ENCODE peak calls at places on chromosomes 1 and 21, in six cellular contexts. One of them, this sample, is unnamed.

GRCh38 chr1:1085911-1086841 is 12.1 kb upstream of the RNF223 start:
- DNase-seq in fibroblast of lung: no peak
- DNase-seq in uterus: peak; percentile 12
- DNase-seq in kidney: peak; percentile 64
- DNase-seq in cardiac muscle cell: no peak
- DNase-seq in SJSA1: no peak
- DNase-seq in this sample: peak; percentile 62

GRCh38 chr1:182762536-182762935 is 27.0 kb upstream of the NPL start:
- DNase-seq in fibroblast of lung: no peak
- DNase-seq in uterus: no peak
- DNase-seq in kidney: no peak
- DNase-seq in cardiac muscle cell: no peak
- DNase-seq in SJSA1: no peak
- DNase-seq in this sample: no peak

GRCh38 chr1:65209005-65209885 is 61.2 kb downstream of the AK4 start:
- DNase-seq in fibroblast of lung: peak; percentile 30
- DNase-seq in uterus: peak; percentile 28
- DNase-seq in kidney: no peak
- DNase-seq in cardiac muscle cell: peak; percentile 70
- DNase-seq in SJSA1: peak; percentile 4
- DNase-seq in this sample: no peak

GRCh38 chr1:43274125-43274803 is 4.5 kb downstream of the TMEM125 start:
- DNase-seq in fibroblast of lung: peak; percentile 36
- DNase-seq in uterus: peak; percentile 22
- DNase-seq in kidney: no peak
- DNase-seq in cardiac muscle cell: peak; percentile 79
- DNase-seq in SJSA1: no peak
- DNase-seq in this sample: peak; percentile 55

GRCh38 chr1:63173161-63173560 is 149.2 kb upstream of the FOXD3 start:
- DNase-seq in fibroblast of lung: no peak
- DNase-seq in uterus: no peak
- DNase-seq in kidney: no peak
- DNase-seq in cardiac muscle cell: no peak
- DNase-seq in SJSA1: no peak
- DNase-seq in this sample: no peak

GRCh38 chr1:10726355-10726754 is 70.1 kb downstream of the CASZ1 start:
- DNase-seq in fibroblast of lung: no peak
- DNase-seq in uterus: no peak
- DNase-seq in kidney: peak; percentile 89
- DNase-seq in cardiac muscle cell: no peak
- DNase-seq in SJSA1: no peak
- DNase-seq in this sample: no peak

GRCh38 chr1:214413315-214413714 is 132.4 kb downstream of the SMYD2 start:
- DNase-seq in fibroblast of lung: peak; percentile 45
- DNase-seq in uterus: no peak
- DNase-seq in kidney: no peak
- DNase-seq in cardiac muscle cell: no peak
- DNase-seq in SJSA1: no peak
- DNase-seq in this sample: no peak

GRCh38 chr1:243432136-243432535 is 176.3 kb downstream of the SDCCAG8 start:
- DNase-seq in fibroblast of lung: no peak
- DNase-seq in uterus: no peak
- DNase-seq in kidney: no peak
- DNase-seq in cardiac muscle cell: no peak
- DNase-seq in SJSA1: no peak
- DNase-seq in this sample: no peak

GRCh38 chr1:69919129-69919921 is 286.1 kb downstream of the LRRC40 start:
- DNase-seq in fibroblast of lung: no peak
- DNase-seq in uterus: no peak
- DNase-seq in kidney: peak; percentile 53
- DNase-seq in cardiac muscle cell: no peak
- DNase-seq in SJSA1: no peak
- DNase-seq in this sample: peak; percentile 35

GRCh38 chr1:237736372-237737029 is 154.2 kb downstream of the ZP4 start:
- DNase-seq in fibroblast of lung: no peak
- DNase-seq in uterus: no peak
- DNase-seq in kidney: no peak
- DNase-seq in cardiac muscle cell: peak; percentile 49
- DNase-seq in SJSA1: peak; percentile 16
- DNase-seq in this sample: no peak

GRCh38 chr21:32861871-32862270 is 90.3 kb upstream of the PAXBP1 start:
- DNase-seq in fibroblast of lung: no peak
- DNase-seq in uterus: no peak
- DNase-seq in kidney: no peak
- DNase-seq in cardiac muscle cell: peak; percentile 77
- DNase-seq in SJSA1: no peak
- DNase-seq in this sample: no peak

GRCh38 chr1:80217377-80217986 is 1211.0 kb upstream of the ADGRL4 start:
- DNase-seq in fibroblast of lung: peak; percentile 59
- DNase-seq in uterus: no peak
- DNase-seq in kidney: no peak
- DNase-seq in cardiac muscle cell: peak; percentile 84
- DNase-seq in SJSA1: peak; percentile 2
- DNase-seq in this sample: no peak

GRCh38 chr1:212983482-212983881 is 32.2 kb downstream of the ANGEL2 start:
- DNase-seq in fibroblast of lung: no peak
- DNase-seq in uterus: no peak
- DNase-seq in kidney: no peak
- DNase-seq in cardiac muscle cell: no peak
- DNase-seq in SJSA1: no peak
- DNase-seq in this sample: no peak

GRCh38 chr1:43783671-43784205 is 76.4 kb downstream of the ST3GAL3 start:
- DNase-seq in fibroblast of lung: peak; percentile 50
- DNase-seq in uterus: no peak
- DNase-seq in kidney: peak; percentile 59
- DNase-seq in cardiac muscle cell: no peak
- DNase-seq in SJSA1: peak; percentile 74
- DNase-seq in this sample: peak; percentile 67

GRCh38 chr1:235866207-235866912 is at the start of gene LYST:
- DNase-seq in fibroblast of lung: peak; percentile 32
- DNase-seq in uterus: peak; percentile 53
- DNase-seq in kidney: no peak
- DNase-seq in cardiac muscle cell: peak; percentile 36
- DNase-seq in SJSA1: peak; percentile 79
- DNase-seq in this sample: peak; percentile 47

GRCh38 chr1:115400891-115401290 is 62.8 kb upstream of the NGF start:
- DNase-seq in fibroblast of lung: no peak
- DNase-seq in uterus: no peak
- DNase-seq in kidney: no peak
- DNase-seq in cardiac muscle cell: no peak
- DNase-seq in SJSA1: no peak
- DNase-seq in this sample: no peak

GRCh38 chr21:33848252-33848953 is 67.2 kb downstream of the ATP5PO start:
- DNase-seq in fibroblast of lung: no peak
- DNase-seq in uterus: no peak
- DNase-seq in kidney: peak; percentile 91
- DNase-seq in cardiac muscle cell: no peak
- DNase-seq in SJSA1: no peak
- DNase-seq in this sample: no peak

GRCh38 chr1:10161541-10162290 is 48.7 kb upstream of the KIF1B start:
- DNase-seq in fibroblast of lung: no peak
- DNase-seq in uterus: peak; percentile 27
- DNase-seq in kidney: no peak
- DNase-seq in cardiac muscle cell: no peak
- DNase-seq in SJSA1: no peak
- DNase-seq in this sample: no peak

GRCh38 chr1:37477198-37477931 is 3.0 kb downstream of the ZC3H12A start:
- DNase-seq in fibroblast of lung: peak; percentile 74
- DNase-seq in uterus: no peak
- DNase-seq in kidney: peak; percentile 93
- DNase-seq in cardiac muscle cell: peak; percentile 67
- DNase-seq in SJSA1: peak; percentile 66
- DNase-seq in this sample: peak; percentile 85

GRCh38 chr1:44641126-44642102 is 32.9 kb downstream of the TMEM53 start:
- DNase-seq in fibroblast of lung: no peak
- DNase-seq in uterus: no peak
- DNase-seq in kidney: no peak
- DNase-seq in cardiac muscle cell: no peak
- DNase-seq in SJSA1: no peak
- DNase-seq in this sample: no peak

GRCh38 chr1:226002667-226003501 is 3.7 kb upstream of the SDE2 start:
- DNase-seq in fibroblast of lung: peak; percentile 23
- DNase-seq in uterus: peak; percentile 66
- DNase-seq in kidney: peak; percentile 85
- DNase-seq in cardiac muscle cell: peak; percentile 67
- DNase-seq in SJSA1: peak; percentile 64
- DNase-seq in this sample: no peak

GRCh38 chr1:198179556-198179981 is 22.8 kb downstream of the NEK7 start:
- DNase-seq in fibroblast of lung: peak; percentile 84
- DNase-seq in uterus: no peak
- DNase-seq in kidney: no peak
- DNase-seq in cardiac muscle cell: peak; percentile 48
- DNase-seq in SJSA1: peak; percentile 51
- DNase-seq in this sample: no peak

DNA sequence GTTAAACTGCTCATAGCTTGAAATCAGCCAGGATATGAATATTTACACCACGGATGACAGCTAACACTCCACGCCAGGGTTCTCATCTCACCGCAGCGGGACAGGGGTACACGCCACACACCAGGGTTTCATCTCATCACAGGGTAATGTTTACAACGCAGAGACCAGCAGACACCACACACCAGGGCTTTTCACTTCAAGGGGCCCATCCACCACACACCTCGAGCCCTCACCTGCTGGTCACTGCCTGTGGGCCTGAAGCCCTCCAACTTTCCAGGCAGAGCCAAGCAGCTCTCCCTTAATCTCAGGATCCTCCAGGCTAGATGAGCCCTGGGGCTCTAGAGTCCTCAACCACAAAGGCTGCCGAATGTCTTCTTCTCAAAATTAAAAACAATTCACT is 1.3 kb upstream of the KRTAP10-12 start:
- DNase-seq in fibroblast of lung: no peak
- DNase-seq in uterus: no peak
- DNase-seq in kidney: peak; percentile 11
- DNase-seq in cardiac muscle cell: no peak
- DNase-seq in SJSA1: no peak
- DNase-seq in this sample: no peak
- H3K4me1 ChIP-seq in fibroblast of lung: no peaks in the 10 kb centered on the region
- H3K4me1 ChIP-seq in uterus: no peaks in the 10 kb centered on the region
- H3K4me1 ChIP-seq in kidney: no peaks in the 10 kb centered on the region
- H3K4me1 ChIP-seq in cardiac muscle cell: no peaks in the 10 kb centered on the region
- H3K4me1 ChIP-seq in SJSA1: no peaks in the 10 kb centered on the region
- H3K4me1 ChIP-seq in this sample: no peaks in the 10 kb centered on the region

DNA sequence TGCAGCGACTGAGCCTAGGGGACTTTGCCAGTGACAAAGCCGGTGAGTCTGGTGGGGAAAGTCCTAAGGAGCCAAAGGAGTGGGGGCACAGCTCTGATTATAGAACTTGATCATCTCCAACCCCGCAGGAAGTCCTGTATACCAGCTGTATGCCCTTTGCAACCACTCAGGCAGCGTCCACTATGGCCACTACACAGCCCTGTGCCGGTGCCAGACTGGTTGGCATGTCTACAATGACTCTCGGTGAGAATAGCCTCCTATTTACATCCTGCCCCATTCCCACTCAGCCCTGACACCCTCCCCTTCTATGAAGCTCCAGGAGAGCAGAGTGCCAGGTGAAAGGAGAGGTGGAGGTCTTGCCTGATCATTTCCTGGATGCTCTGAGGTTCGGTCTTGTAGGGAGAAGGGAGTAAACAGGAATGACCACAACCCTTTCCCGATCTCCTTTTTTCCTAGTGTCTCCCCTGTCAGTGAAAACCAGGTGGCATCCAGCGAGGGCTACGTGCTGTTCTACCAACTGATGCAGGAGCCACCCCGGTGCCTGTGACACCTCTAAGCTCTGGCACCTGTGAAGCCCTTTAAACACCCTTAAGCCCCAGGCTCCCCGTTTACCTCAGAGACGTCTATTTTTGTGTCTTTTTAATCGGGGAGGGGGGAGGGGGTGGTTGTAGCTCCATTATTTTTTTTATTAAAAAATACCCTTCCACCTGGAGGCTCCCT is 1.2 kb upstream of the PPOX start:
- DNase-seq in fibroblast of lung: no peak
- DNase-seq in uterus: no peak
- DNase-seq in kidney: peak; percentile 47
- DNase-seq in cardiac muscle cell: no peak
- DNase-seq in SJSA1: no peak
- DNase-seq in this sample: no peak
- H3K4me3 ChIP-seq in fibroblast of lung: peak overlapping the region; percentile 55
- H3K4me3 ChIP-seq in uterus: peak overlapping the region; percentile 66
- H3K4me3 ChIP-seq in kidney: peak overlapping the region; percentile 94
- H3K4me3 ChIP-seq in cardiac muscle cell: peak overlapping the region; percentile 60
- H3K4me3 ChIP-seq in SJSA1: peak overlapping the region; percentile 54
- H3K4me3 ChIP-seq in this sample: no peak overlapping the region

GRCh38 chr1:25748531-25749205 is 51.3 kb upstream of the SELENON start:
- DNase-seq in fibroblast of lung: peak; percentile 8
- DNase-seq in uterus: no peak
- DNase-seq in kidney: no peak
- DNase-seq in cardiac muscle cell: no peak
- DNase-seq in SJSA1: no peak
- DNase-seq in this sample: no peak

GRCh38 chr1:25744636-25745425 is 55.2 kb upstream of the SELENON start:
- DNase-seq in fibroblast of lung: no peak
- DNase-seq in uterus: no peak
- DNase-seq in kidney: peak; percentile 40
- DNase-seq in cardiac muscle cell: no peak
- DNase-seq in SJSA1: no peak
- DNase-seq in this sample: no peak

GRCh38 chr1:25744140-25744581 is 55.8 kb upstream of the SELENON start:
- DNase-seq in fibroblast of lung: peak; percentile 34
- DNase-seq in uterus: peak; percentile 86
- DNase-seq in kidney: peak; percentile 86
- DNase-seq in cardiac muscle cell: peak; percentile 82
- DNase-seq in SJSA1: peak; percentile 4
- DNase-seq in this sample: no peak

GRCh38 chr1:25746299-25747045 is 53.5 kb upstream of the SELENON start:
- DNase-seq in fibroblast of lung: no peak
- DNase-seq in uterus: no peak
- DNase-seq in kidney: no peak
- DNase-seq in cardiac muscle cell: no peak
- DNase-seq in SJSA1: no peak
- DNase-seq in this sample: no peak

GRCh38 chr1:25747046-25747705 is 52.8 kb upstream of the SELENON start:
- DNase-seq in fibroblast of lung: no peak
- DNase-seq in uterus: no peak
- DNase-seq in kidney: no peak
- DNase-seq in cardiac muscle cell: no peak
- DNase-seq in SJSA1: no peak
- DNase-seq in this sample: no peak
- H3K9me3 ChIP-seq in fibroblast of lung: no peaks in the 10 kb centered on the region
- H3K9me3 ChIP-seq in uterus: no peaks in the 10 kb centered on the region
- H3K9me3 ChIP-seq in kidney: no peaks in the 10 kb centered on the region
- H3K9me3 ChIP-seq in cardiac muscle cell: no peaks in the 10 kb centered on the region
- H3K9me3 ChIP-seq in SJSA1: no peaks in the 10 kb centered on the region
- H3K9me3 ChIP-seq in this sample: no peaks in the 10 kb centered on the region

DNA sequence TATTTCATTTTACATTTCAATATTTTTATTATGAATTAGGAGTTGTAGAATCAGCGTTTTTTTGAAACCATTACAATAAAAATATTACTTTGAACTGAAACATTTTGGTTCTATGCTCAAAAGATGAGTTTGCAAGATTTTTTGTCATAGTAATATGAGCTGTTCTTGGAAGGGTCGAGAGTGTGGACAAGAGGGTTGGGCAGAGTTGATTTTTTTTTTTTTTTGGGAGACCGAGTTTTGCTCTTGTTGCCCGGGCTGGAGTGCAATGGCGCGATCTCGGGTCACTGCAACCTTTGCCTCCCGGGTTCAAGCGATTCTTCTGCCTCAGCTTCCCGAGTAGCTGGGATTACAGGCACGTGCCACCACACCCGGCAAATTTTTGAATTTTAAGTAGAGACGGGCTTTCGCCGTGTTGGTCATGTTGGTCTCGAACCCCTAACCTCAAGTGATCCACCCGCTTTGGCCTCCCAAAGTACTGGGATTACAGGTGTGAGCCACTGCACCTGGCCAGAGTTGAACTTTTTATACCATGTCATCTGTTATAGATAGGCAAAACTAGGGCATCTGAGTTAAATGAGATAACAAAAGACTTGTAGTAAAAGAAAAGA is 3.3 kb downstream of the CACYBP start:
- DNase-seq in fibroblast of lung: no peak
- DNase-seq in uterus: no peak
- DNase-seq in kidney: no peak
- DNase-seq in cardiac muscle cell: no peak
- DNase-seq in SJSA1: no peak
- DNase-seq in this sample: no peak
- H3K4me1 ChIP-seq in fibroblast of lung: peaks cover 7% of the 10 kb centered on the region
- H3K4me1 ChIP-seq in uterus: no peaks in the 10 kb centered on the region
- H3K4me1 ChIP-seq in kidney: no peaks in the 10 kb centered on the region
- H3K4me1 ChIP-seq in cardiac muscle cell: peaks cover 6% of the 10 kb centered on the region
- H3K4me1 ChIP-seq in SJSA1: peaks cover 14% of the 10 kb centered on the region
- H3K4me1 ChIP-seq in this sample: peaks cover 3% of the 10 kb centered on the region

This sample was measured in RWPE2.